ENCODE peak calls at places on chromosomes 1 and 21, in six cellular contexts. K, I, L, N, S and F are unnamed samples.

GRCh38 chr21:17673261-17674020 is 60.7 kb upstream of the BTG3 start:
- DNase-seq in K (no peak), I (no peak), L (no peak), N (peak; percentile 13), S (peak; percentile 33), F (peak; percentile 15)

GRCh38 chr1:156746716-156747631 is 4.5 kb downstream of the HDGF start:
- DNase-seq in K (peak; percentile 70), I (peak; percentile 40), L (peak; percentile 76), N (peak; percentile 97), S (peak; percentile 94), F (peak; percentile 81)

GRCh38 chr1:66271904-66272254 is 262.1 kb upstream of the SGIP1 start:
- DNase-seq in K (no peak), I (no peak), L (peak; percentile 18), N (peak; percentile 76), S (no peak), F (no peak)

GRCh38 chr1:86352096-86352495 is 44.0 kb downstream of the ODF2L start:
- DNase-seq in K (no peak), I (no peak), L (no peak), N (peak; percentile 40), S (no peak), F (no peak)

GRCh38 chr21:42739061-42739931 is 85.9 kb downstream of the PDE9A start:
- DNase-seq in K (no peak), I (no peak), L (no peak), N (peak; percentile 9), S (no peak), F (no peak)

GRCh38 chr1:234111458-234112142 is 207.1 kb downstream of the SLC35F3 start:
- DNase-seq in K (no peak), I (no peak), L (no peak), N (peak; percentile 17), S (peak; percentile 82), F (no peak)

GRCh38 chr1:158496379-158496778 is 24.4 kb downstream of the OR10R2 start:
- DNase-seq in K (no peak), I (peak; percentile 33), L (no peak), N (peak; percentile 36), S (peak; percentile 51), F (no peak)

GRCh38 chr1:154154534-154155181 is at the start of gene NUP210L:
- DNase-seq in K (no peak), I (no peak), L (peak; percentile 4), N (peak; percentile 80), S (peak; percentile 20), F (no peak)

GRCh38 chr1:61224609-61225008 is 142.2 kb downstream of the NFIA start:
- DNase-seq in K (no peak), I (no peak), L (no peak), N (no peak), S (no peak), F (no peak)

GRCh38 chr1:233470738-233471499 is 143.0 kb upstream of the KCNK1 start:
- DNase-seq in K (no peak), I (no peak), L (no peak), N (no peak), S (peak; percentile 27), F (no peak)

GRCh38 chr1:221925947-221926346 is 184.1 kb upstream of the DUSP10 start:
- DNase-seq in K (no peak), I (no peak), L (no peak), N (no peak), S (no peak), F (no peak)

GRCh38 chr21:42102063-42102462 is 30.9 kb downstream of the UMODL1 start:
- DNase-seq in K (no peak), I (no peak), L (no peak), N (no peak), S (no peak), F (no peak)

GRCh38 chr1:234973426-234974250 is 155.0 kb downstream of the TOMM20 start:
- DNase-seq in K (peak; percentile 16), I (no peak), L (no peak), N (no peak), S (no peak), F (no peak)

GRCh38 chr1:55718758-55719671 is 503.9 kb upstream of the USP24 start:
- DNase-seq in K (no peak), I (no peak), L (peak; percentile 99), N (peak; percentile 99), S (no peak), F (peak; percentile 96)

GRCh38 chr1:170288155-170288554 is 142.4 kb downstream of the NTMT2 start:
- DNase-seq in K (no peak), I (no peak), L (no peak), N (no peak), S (peak; percentile 13), F (no peak)

GRCh38 chr1:6485140-6485936 is 6.1 kb downstream of the PLEKHG5 start:
- DNase-seq in K (no peak), I (no peak), L (no peak), N (no peak), S (peak; percentile 56), F (no peak)

GRCh38 chr1:244864253-244865027 is at the start of gene HNRNPU:
- DNase-seq in K (peak; percentile 98), I (peak; percentile 97), L (peak; percentile 94), N (peak; percentile 99), S (peak; percentile 99), F (peak; percentile 85)

GRCh38 chr1:234755449-234755863 is 145.5 kb upstream of the IRF2BP2 start:
- DNase-seq in K (no peak), I (no peak), L (peak; percentile 86), N (peak; percentile 94), S (no peak), F (peak; percentile 39)

GRCh38 chr1:186183970-186184628 is 191.0 kb downstream of the TPR start:
- DNase-seq in K (no peak), I (no peak), L (no peak), N (no peak), S (no peak), F (peak; percentile 53)